ENCODE peak calls at places on chromosomes 11 and 22, in ten cellular contexts. N is HT1080, P is fibroblast of villous mesenchyme, W is NCI-H1092 treated with DMSO at 0.1 percent for 48 hours, E is G401, Q is foreskin melanocyte, F is renal cortical epithelial cell, G is prostate gland, D is hepatic stellate cell, Z is SW 1271. U is an unnamed sample.

GRCh38 chr11:19625438-19625837 is 87.2 kb upstream of the NAV2 start:
- DNase-seq in N (no peak), P (no peak), W (no peak), E (no peak), Q (no peak), F (no peak), G (no peak), D (no peak), Z (no peak), U (no peak)

GRCh38 chr22:49970528-49971231 is 10.1 kb downstream of the PIM3 start:
- DNase-seq in N (peak), P (peak), W (peak), E (peak), Q (peak), F (peak), G (peak), D (peak), Z (peak), U (peak)

GRCh38 chr11:36380296-36381004 is 84.4 kb downstream of the PRR5L start:
- DNase-seq in N (no peak), P (no peak), W (no peak), E (no peak), Q (no peak), F (no peak), G (no peak), D (no peak), Z (no peak), U (no peak)

GRCh38 chr11:10580625-10581024 is 12.2 kb upstream of the LYVE1 start:
- DNase-seq in N (no peak), P (no peak), W (no peak), E (no peak), Q (no peak), F (no peak), G (no peak), D (no peak), Z (no peak), U (no peak)

GRCh38 chr22:46971141-46971775 is 208.8 kb downstream of the TBC1D22A start:
- DNase-seq in N (no peak), P (peak), W (peak), E (peak), Q (no peak), F (no peak), G (no peak), D (no peak), Z (no peak), U (no peak)

GRCh38 chr11:65488273-65489058 is 10.4 kb upstream of the MALAT1 start:
- DNase-seq in N (peak), P (peak), W (no peak), E (peak), Q (peak), F (peak), G (peak), D (no peak), Z (no peak), U (no peak)

GRCh38 chr22:31211862-31212730 is at the start of gene LIMK2:
- DNase-seq in N (peak), P (peak), W (peak), E (peak), Q (peak), F (peak), G (peak), D (peak), Z (peak), U (peak)

GRCh38 chr11:66834539-66834845 is 8.7 kb upstream of the RCE1 start:
- DNase-seq in N (no peak), P (no peak), W (no peak), E (no peak), Q (no peak), F (no peak), G (no peak), D (no peak), Z (no peak), U (no peak)

GRCh38 chr11:113974741-113975470 is at the start of gene HTR3A:
- DNase-seq in N (peak), P (peak), W (peak), E (peak), Q (no peak), F (peak), G (peak), D (no peak), Z (no peak), U (peak)

GRCh38 chr11:44955019-44955738 is 4.5 kb upstream of the TP53I11 start:
- DNase-seq in N (peak), P (peak), W (no peak), E (no peak), Q (peak), F (peak), G (no peak), D (peak), Z (peak), U (peak)

GRCh38 chr11:93689166-93689734 is 27.8 kb downstream of the CEP295 start:
- DNase-seq in N (no peak), P (no peak), W (no peak), E (no peak), Q (no peak), F (no peak), G (no peak), D (no peak), Z (no peak), U (no peak)

GRCh38 chr22:19798320-19798665 is 37.7 kb downstream of the TBX1 start:
- DNase-seq in N (no peak), P (no peak), W (no peak), E (no peak), Q (no peak), F (no peak), G (no peak), D (no peak), Z (no peak), U (no peak)

GRCh38 chr11:95705485-95706124 is 84.0 kb downstream of the FAM76B start:
- DNase-seq in N (peak), P (peak), W (peak), E (peak), Q (peak), F (peak), G (peak), D (peak), Z (peak), U (peak)

GRCh38 chr22:49885881-49886280 is 32.2 kb downstream of the ZBED4 start:
- DNase-seq in N (no peak), P (no peak), W (no peak), E (no peak), Q (no peak), F (no peak), G (no peak), D (no peak), Z (no peak), U (no peak)

GRCh38 chr22:45468872-45469572 is 33.7 kb upstream of the FBLN1 start:
- DNase-seq in N (peak), P (peak), W (no peak), E (no peak), Q (peak), F (peak), G (no peak), D (no peak), Z (no peak), U (no peak)

GRCh38 chr11:60868682-60869450 is 1.5 kb downstream of the ZP1 start:
- DNase-seq in N (no peak), P (no peak), W (no peak), E (no peak), Q (no peak), F (no peak), G (no peak), D (no peak), Z (no peak), U (no peak)

GRCh38 chr11:65355013-65355775 is 643 bp downstream of the TIGD3 start:
- DNase-seq in N (no peak), P (no peak), W (peak), E (peak), Q (no peak), F (no peak), G (no peak), D (peak), Z (no peak), U (peak)

GRCh38 chr22:49155809-49156580 is 671.7 kb downstream of the BRD1 start:
- DNase-seq in N (no peak), P (no peak), W (peak), E (no peak), Q (no peak), F (no peak), G (no peak), D (no peak), Z (no peak), U (no peak)

GRCh38 chr22:43343262-43343988 is at the start of gene SCUBE1:
- DNase-seq in N (no peak), P (peak), W (peak), E (peak), Q (no peak), F (no peak), G (peak), D (peak), Z (peak), U (peak)

GRCh38 chr11:64352099-64353005 is 6.6 kb upstream of the RPS6KA4 start:
- DNase-seq in N (no peak), P (no peak), W (peak), E (peak), Q (no peak), F (no peak), G (no peak), D (no peak), Z (no peak), U (no peak)